ENCODE peak calls at places on chromosome 12, in seven cellular contexts. E is astrocyte of the spinal cord; Y is NCI-H1436; P is activated naive CD8-positive, alpha-beta T cell treated with anti-CD3 and anti-CD28 coated beads for 36 hours; B is EH; Z is nephron progenitor cell; U is AG10803. K is an unnamed sample.

GRCh38 chr12:47946413-47947107 is 16.8 kb upstream of the TMEM106C start:
- DNase-seq in E (no peak), Y (no peak), P (no peak), B (peak), Z (no peak), U (peak), K (no peak)

GRCh38 chr12:57381693-57382220 is 49.1 kb downstream of the R3HDM2 start:
- DNase-seq in E (no peak), Y (no peak), P (no peak), B (peak), Z (no peak), U (no peak), K (no peak)

GRCh38 chr12:93741741-93742085 is 64.5 kb downstream of the CRADD start:
- DNase-seq in E (no peak), Y (no peak), P (no peak), B (peak), Z (peak), U (peak), K (no peak)

GRCh38 chr12:106893451-106893850 is 62.3 kb upstream of the TMEM263 start:
- DNase-seq in E (no peak), Y (no peak), P (no peak), B (peak), Z (no peak), U (no peak), K (no peak)

GRCh38 chr12:68119250-68119649 is 40.3 kb downstream of the IFNG start:
- DNase-seq in E (no peak), Y (no peak), P (no peak), B (no peak), Z (no peak), U (no peak), K (no peak)

GRCh38 chr12:124743479-124744272 is 120.0 kb downstream of the SCARB1 start:
- DNase-seq in E (no peak), Y (no peak), P (no peak), B (no peak), Z (no peak), U (no peak), K (no peak)

GRCh38 chr12:45343269-45344051 is 127.6 kb downstream of the ANO6 start:
- DNase-seq in E (peak), Y (no peak), P (no peak), B (peak), Z (no peak), U (peak), K (no peak)

GRCh38 chr12:48197549-48197966 is 5.5 kb downstream of the OR10AD1 start:
- DNase-seq in E (peak), Y (no peak), P (no peak), B (peak), Z (no peak), U (no peak), K (no peak)

GRCh38 chr12:9039397-9039977 is 50.1 kb downstream of the KLRG1 start:
- DNase-seq in E (peak), Y (no peak), P (no peak), B (peak), Z (peak), U (peak), K (no peak)

GRCh38 chr12:69151254-69151751 is 88.1 kb upstream of the CPSF6 start:
- DNase-seq in E (peak), Y (peak), P (no peak), B (peak), Z (no peak), U (peak), K (no peak)

GRCh38 chr12:68040450-68041075 is 51.3 kb downstream of the IFNG-AS1 start:
- DNase-seq in E (peak), Y (peak), P (peak), B (peak), Z (peak), U (peak), K (no peak)

GRCh38 chr12:106573239-106573638 is 9.6 kb upstream of the RFX4 start:
- DNase-seq in E (no peak), Y (no peak), P (no peak), B (no peak), Z (no peak), U (no peak), K (no peak)

GRCh38 chr12:152440-152839 is 61.5 kb downstream of the SLC6A12 start:
- DNase-seq in E (no peak), Y (peak), P (no peak), B (no peak), Z (no peak), U (no peak), K (no peak)

GRCh38 chr12:91496337-91496736 is 313.7 kb upstream of the DCN start:
- DNase-seq in E (no peak), Y (no peak), P (no peak), B (no peak), Z (no peak), U (no peak), K (no peak)

GRCh38 chr12:45130881-45131281 is 80.0 kb upstream of the DBX2 start:
- DNase-seq in E (peak), Y (peak), P (peak), B (peak), Z (peak), U (peak), K (no peak)

GRCh38 chr12:113171543-113171942 is 13.7 kb downstream of the DDX54 start:
- DNase-seq in E (no peak), Y (no peak), P (no peak), B (no peak), Z (no peak), U (no peak), K (no peak)

GRCh38 chr12:13805038-13805437 is 176.4 kb downstream of the GRIN2B start:
- DNase-seq in E (no peak), Y (no peak), P (no peak), B (no peak), Z (no peak), U (no peak), K (no peak)

GRCh38 chr12:68963456-68963859 is 30.5 kb upstream of the CPM start:
- DNase-seq in E (no peak), Y (no peak), P (no peak), B (peak), Z (no peak), U (no peak), K (no peak)

GRCh38 chr12:104933128-104933527 is 25.0 kb downstream of the SLC41A2 start:
- DNase-seq in E (no peak), Y (no peak), P (no peak), B (no peak), Z (no peak), U (no peak), K (no peak)

GRCh38 chr12:15728118-15728598 is 61.0 kb downstream of the EPS8 start:
- DNase-seq in E (peak), Y (no peak), P (no peak), B (peak), Z (no peak), U (peak), K (no peak)

GRCh38 chr12:126572170-126572569 is 1506.9 kb downstream of the AACS start:
- DNase-seq in E (no peak), Y (no peak), P (no peak), B (no peak), Z (no peak), U (no peak), K (no peak)

GRCh38 chr12:54596526-54596946 is 8.1 kb upstream of the PPP1R1A start:
- DNase-seq in E (peak), Y (peak), P (peak), B (peak), Z (peak), U (peak), K (no peak)

GRCh38 chr12:128510527-128510926 is 243.6 kb downstream of the TMEM132C start:
- DNase-seq in E (no peak), Y (no peak), P (no peak), B (no peak), Z (no peak), U (no peak), K (no peak)

GRCh38 chr12:124488520-124488919 is 78.9 kb downstream of the NCOR2 start:
- DNase-seq in E (no peak), Y (no peak), P (no peak), B (no peak), Z (no peak), U (no peak), K (no peak)

GRCh38 chr12:59744564-59744963 is 148.7 kb downstream of the SLC16A7 start:
- DNase-seq in E (no peak), Y (no peak), P (no peak), B (no peak), Z (no peak), U (no peak), K (no peak)